ENCODE peak calls at places on chromosomes 7 and 10, in ten cellular contexts. G, L, E, P, I, W, K, B, S and Y are unnamed samples.

GRCh38 chr7:99440195-99440594 is 1.5 kb downstream of the CPSF4 start:
- DNase-seq in G (no peak), W (no peak), K (no peak), P (no peak), E (peak; percentile 23), S (peak; percentile 76), I (no peak), B (peak; percentile 24), L (no peak), Y (no peak)

GRCh38 chr10:20624642-20625041 is 272.5 kb downstream of the NEBL start:
- DNase-seq in L (peak; percentile 80), P (peak; percentile 17), E (peak; percentile 90), K (no peak), B (no peak), W (no peak), G (no peak), S (peak; percentile 76), I (no peak), Y (no peak)

GRCh38 chr7:138008588-138009349 is 6.9 kb upstream of the CREB3L2 start:
- DNase-seq in I (peak; percentile 38), B (no peak), W (peak; percentile 75), G (no peak), L (no peak), E (peak; percentile 76), P (peak; percentile 40), S (peak; percentile 65), K (no peak), Y (no peak)

GRCh38 chr10:118343549-118343948 is 1.4 kb upstream of the FAM204A start:
- DNase-seq in L (no peak), K (no peak), I (no peak), S (no peak), W (no peak), G (no peak), E (no peak), B (no peak), P (no peak), Y (no peak)

GRCh38 chr10:44968887-44969400 is 9.3 kb downstream of the RASSF4 start:
- DNase-seq in I (no peak), K (no peak), W (no peak), L (no peak), B (no peak), G (no peak), E (no peak), S (no peak), P (no peak), Y (no peak)

GRCh38 chr7:151063212-151063561 is 3.8 kb downstream of the SLC4A2 start:
- DNase-seq in P (peak; percentile 80), E (peak; percentile 77), G (no peak), W (no peak), K (no peak), L (peak; percentile 81), I (no peak), B (no peak), S (peak; percentile 71), Y (no peak)

GRCh38 chr10:90138844-90139243 is 437.5 kb downstream of the KIF20B start:
- DNase-seq in K (peak; percentile 8), B (no peak), L (no peak), G (no peak), E (peak; percentile 27), P (no peak), I (no peak), W (peak; percentile 27), S (no peak), Y (no peak)

GRCh38 chr7:130372402-130372801 is 7.9 kb upstream of the CPA1 start:
- DNase-seq in L (peak; percentile 45), G (no peak), W (no peak), S (no peak), K (no peak), B (no peak), I (no peak), E (no peak), P (no peak), Y (no peak)

GRCh38 chr10:17848646-17849045 is 39.5 kb downstream of the MRC1 start:
- DNase-seq in E (no peak), P (no peak), S (no peak), B (no peak), I (no peak), L (no peak), W (no peak), K (no peak), G (no peak), Y (no peak)

GRCh38 chr10:17851611-17852010 is 42.5 kb downstream of the MRC1 start:
- DNase-seq in I (no peak), K (no peak), S (no peak), E (no peak), G (no peak), P (peak; percentile 53), W (no peak), L (peak; percentile 77), B (no peak), Y (no peak)

GRCh38 chr10:17850526-17850925 is 41.4 kb downstream of the MRC1 start:
- DNase-seq in L (no peak), S (no peak), P (no peak), G (no peak), B (no peak), K (no peak), E (no peak), I (no peak), W (no peak), Y (no peak)

GRCh38 chr10:17847586-17848296 is 38.6 kb downstream of the MRC1 start:
- DNase-seq in K (no peak), B (peak; percentile 7), G (no peak), P (no peak), W (no peak), I (no peak), S (peak; percentile 30), E (peak; percentile 41), L (no peak), Y (no peak)
- TF ChIP-seq CTCF in K (peak; percentile 18), B (peak; percentile 39), G (no peak), P (peak; percentile 47), W (no peak), I (no peak), S (peak; percentile 58), E (peak; percentile 50), L (peak; percentile 41), Y (peak; percentile 50)

GRCh38 chr10:3886191-3886590 is 101.2 kb upstream of the KLF6 start:
- DNase-seq in K (peak; percentile 83), L (no peak), I (no peak), S (peak; percentile 32), P (peak; percentile 36), E (peak; percentile 74), G (no peak), W (no peak), B (no peak), Y (no peak)
- H3K4me3 ChIP-seq in K (no peak overlapping the region), L (no peak overlapping the region), I (no peak overlapping the region), S (no peak overlapping the region), P (no peak overlapping the region), E (no peak overlapping the region), G (no peak overlapping the region), W (no peak overlapping the region), B (no peak overlapping the region), Y (peak overlapping the region; percentile 34)

GRCh38 chr7:92460510-92460909 is 13.2 kb downstream of the GATAD1 start:
- DNase-seq in P (no peak), L (no peak), K (no peak), E (no peak), G (no peak), S (no peak), I (no peak), B (no peak), W (no peak), Y (no peak)

GRCh38 chr7:92460109-92460508 is 12.8 kb downstream of the GATAD1 start:
- DNase-seq in W (no peak), S (no peak), E (no peak), B (no peak), G (no peak), I (no peak), K (no peak), P (no peak), L (no peak), Y (no peak)

GRCh38 chr7:92456241-92456640 is 9.0 kb downstream of the GATAD1 start:
- DNase-seq in L (no peak), P (no peak), B (no peak), S (peak; percentile 71), G (no peak), W (no peak), E (peak; percentile 4), I (no peak), K (no peak), Y (no peak)

GRCh38 chr7:92464515-92464914 is 13.2 kb downstream of the ERVW-1 start:
- DNase-seq in W (no peak), E (no peak), B (no peak), G (no peak), P (no peak), I (no peak), K (no peak), S (no peak), L (no peak), Y (no peak)

DNA sequence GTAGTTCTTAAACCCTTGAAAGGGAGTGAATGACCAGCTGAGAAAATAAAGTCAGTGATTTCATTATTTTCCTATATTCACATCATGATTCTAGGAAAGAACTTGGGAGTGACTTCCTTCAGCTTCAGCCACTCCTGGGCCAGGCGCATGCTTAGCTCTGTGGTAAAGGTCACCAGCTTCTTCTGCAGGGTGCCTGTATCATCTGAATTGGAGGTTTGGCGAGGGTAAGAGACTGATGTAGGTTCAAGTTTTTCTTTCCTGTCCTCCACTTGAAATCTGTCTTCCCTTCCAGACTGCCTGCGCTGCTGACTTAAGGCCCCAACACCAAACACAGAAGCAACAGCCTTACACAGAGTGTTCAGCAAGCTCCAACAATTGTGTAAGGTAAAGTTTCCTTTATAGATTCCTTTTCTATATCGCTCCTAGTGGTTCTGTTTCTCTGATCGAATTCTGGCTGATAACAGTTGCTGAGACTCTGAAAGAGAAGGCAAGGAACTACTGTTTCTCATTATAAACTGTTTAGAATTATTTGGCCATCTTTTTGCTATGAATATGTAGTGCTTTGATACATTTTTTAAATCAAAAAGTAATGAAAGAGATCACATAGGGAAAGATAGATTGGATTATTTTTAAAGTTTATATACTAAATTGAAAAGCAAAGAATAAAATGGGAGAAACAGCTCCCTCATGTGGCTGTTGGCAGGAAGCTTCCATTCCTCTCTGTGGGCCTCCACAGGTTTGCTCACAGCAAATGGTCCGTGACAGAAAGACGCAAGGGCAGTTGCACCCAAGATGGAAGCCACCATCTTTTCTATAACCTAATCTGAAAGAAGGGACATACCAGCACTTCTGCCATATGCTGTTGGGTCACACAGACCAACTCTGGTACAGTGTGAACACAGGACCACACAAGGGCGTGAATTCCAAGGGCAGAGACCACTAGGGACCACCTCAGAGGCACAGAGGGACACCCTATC is 14.0 kb downstream of the GATAD1 start:
- DNase-seq in W (peak; percentile 58), E (peak; percentile 55), P (peak; percentile 38), I (no peak), G (no peak), S (peak; percentile 31), L (no peak), K (peak; percentile 30), B (no peak), Y (peak; percentile 7)
- TF ChIP-seq CTCF in W (peak; percentile 71), E (peak; percentile 87), P (peak; percentile 56), I (peak; percentile 16), G (no peak), S (peak; percentile 83), L (peak; percentile 44), K (peak; percentile 88), B (peak; percentile 83), Y (peak; percentile 86)

GRCh38 chr7:82477733-82478515 is 34.3 kb upstream of the CACNA2D1 start:
- DNase-seq in S (no peak), L (no peak), I (no peak), B (no peak), W (no peak), P (no peak), G (no peak), K (no peak), E (no peak), Y (no peak)

DNA sequence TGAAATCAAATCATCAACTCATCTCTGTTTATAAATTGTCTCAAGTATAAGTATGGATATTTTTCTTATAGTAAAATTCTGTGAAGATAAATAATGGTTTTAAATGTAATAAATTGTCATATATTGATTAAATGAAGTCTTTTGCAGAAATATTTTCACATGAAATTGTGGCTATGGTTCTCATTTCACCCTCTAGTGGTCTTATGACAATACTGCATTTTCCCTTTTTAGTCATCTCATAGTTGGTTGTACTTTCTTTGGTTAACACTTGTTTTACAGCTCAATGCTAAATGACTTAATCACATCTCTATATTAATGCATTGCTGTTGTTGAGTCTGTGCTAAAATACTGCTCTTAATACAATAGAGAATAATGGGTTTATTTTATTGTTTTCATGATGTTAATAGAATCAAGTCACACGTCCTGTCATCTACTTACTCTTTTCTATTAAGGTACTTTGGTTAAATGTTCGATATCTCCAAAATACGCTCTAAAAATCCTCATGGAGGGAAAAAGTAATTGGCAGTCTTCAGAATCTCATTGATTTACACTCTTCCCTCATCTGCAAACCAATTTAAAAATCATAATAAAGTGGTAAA is 38.0 kb upstream of the CACNA2D1 start:
- DNase-seq in G (no peak), I (no peak), P (no peak), W (peak; percentile 10), S (peak; percentile 30), B (peak; percentile 2), L (no peak), K (no peak), E (peak; percentile 50), Y (no peak)
- H3K4me3 ChIP-seq in G (no peak overlapping the region), I (no peak overlapping the region), P (no peak overlapping the region), W (no peak overlapping the region), S (no peak overlapping the region), B (no peak overlapping the region), L (no peak overlapping the region), K (no peak overlapping the region), E (no peak overlapping the region), Y (no peak overlapping the region)